ENCODE peak calls at places on chromosomes 5 and 9, in six cellular contexts. B is stimulated activated CD8-positive, alpha-beta memory T cell treated with anti-CD3 and anti-CD28 coated beads, Interleukin-15, amount 100 ng/mL, for 24 hours; J is fibroblast of villous mesenchyme; X is GM03348; C is OCI-M1; W is NCI-H1092. M is an unnamed sample.
A peak's percentile ranks its signal among the peaks of the same experiment; 100 is the strongest.

GRCh38 chr5:152185547-152186234 is 219.4 kb downstream of the NMUR2 start:
- DNase-seq in B (no peak), J (no peak), X (no peak), C (no peak), W (no peak), M (no peak)

GRCh38 chr5:3024541-3024940 is 273.1 kb upstream of the IRX2 start:
- DNase-seq in B (no peak), J (no peak), X (no peak), C (no peak), W (no peak), M (no peak)

GRCh38 chr5:149181702-149182101 is 40.4 kb downstream of the ABLIM3 start:
- DNase-seq in B (no peak), J (peak; percentile 43), X (no peak), C (no peak), W (no peak), M (peak; percentile 28)

GRCh38 chr5:62144395-62145022 is 161.5 kb upstream of the KIF2A start:
- DNase-seq in B (no peak), J (no peak), X (peak; percentile 8), C (no peak), W (peak; percentile 20), M (peak; percentile 2)

GRCh38 chr9:136740491-136740890 is 2.2 kb downstream of the LCN10 start:
- DNase-seq in B (no peak), J (no peak), X (no peak), C (no peak), W (no peak), M (no peak)

GRCh38 chr5:135209495-135209837 is 175.4 kb upstream of the PITX1 start:
- DNase-seq in B (no peak), J (no peak), X (no peak), C (no peak), W (no peak), M (no peak)

GRCh38 chr5:16539169-16539666 is 73.6 kb upstream of the ZNF622 start:
- DNase-seq in B (no peak), J (peak; percentile 63), X (peak; percentile 86), C (no peak), W (no peak), M (peak; percentile 78)

GRCh38 chr5:84602371-84602771 is 217.7 kb upstream of the EDIL3 start:
- DNase-seq in B (no peak), J (no peak), X (no peak), C (no peak), W (no peak), M (no peak)

GRCh38 chr5:173848986-173849596 is 39.1 kb upstream of the CPEB4 start:
- DNase-seq in B (no peak), J (no peak), X (no peak), C (no peak), W (no peak), M (no peak)

GRCh38 chr9:33797837-33798236 is 2.5 kb downstream of the PRSS3 start:
- DNase-seq in B (no peak), J (no peak), X (no peak), C (no peak), W (no peak), M (no peak)

GRCh38 chr9:69385474-69386091 is 60.6 kb downstream of the ENTREP1 start:
- DNase-seq in B (no peak), J (no peak), X (no peak), C (no peak), W (no peak), M (no peak)

GRCh38 chr5:17154211-17154996 is 63.0 kb upstream of the BASP1 start:
- DNase-seq in B (no peak), J (no peak), X (peak; percentile 57), C (peak; percentile 54), W (no peak), M (peak; percentile 86)

GRCh38 chr9:37348917-37349316 is 73.6 kb upstream of the GRHPR start:
- DNase-seq in B (no peak), J (no peak), X (no peak), C (no peak), W (peak; percentile 51), M (no peak)

GRCh38 chr9:108676344-108676743 is 179.4 kb downstream of the ACTL7B start:
- DNase-seq in B (no peak), J (no peak), X (no peak), C (no peak), W (no peak), M (no peak)

GRCh38 chr9:136105398-136106135 is 10.5 kb upstream of the NACC2 start:
- DNase-seq in B (no peak), J (peak; percentile 44), X (peak; percentile 35), C (no peak), W (no peak), M (no peak)

GRCh38 chr9:132842124-132843005 is 35.7 kb downstream of the AK8 start:
- DNase-seq in B (no peak), J (no peak), X (no peak), C (no peak), W (no peak), M (no peak)

GRCh38 chr5:61771062-61771461 is 439.0 kb downstream of the ZSWIM6 start:
- DNase-seq in B (no peak), J (no peak), X (no peak), C (peak; percentile 38), W (no peak), M (no peak)